ENCODE peak calls at places on chromosomes 13 and 19, in five cellular contexts. U is hepatic stellate cell; C is Daoy; T is naive thymus-derived CD8-positive, alpha-beta T cell; L is activated gamma-delta T cell treated with Interleukin-2 at 50 U/mL for 16 hours. D is an unnamed sample.

GRCh38 chr13:58884810-58885209 is 1253.3 kb downstream of the PCDH17 start:
- DNase-seq in T (no peak), L (no peak), U (no peak), C (no peak), D (no peak)

GRCh38 chr13:32669030-32669646 is 82.9 kb downstream of the PDS5B start:
- DNase-seq in U (peak), C (peak), T (peak), L (peak), D (peak)

GRCh38 chr13:93304868-93305613 is 78.4 kb downstream of the GPC6 start:
- DNase-seq in U (no peak), L (no peak), T (no peak), C (no peak), D (no peak)

GRCh38 chr13:39788097-39788496 is 132.6 kb downstream of the COG6 start:
- DNase-seq in L (no peak), C (no peak), T (no peak), U (no peak), D (no peak)

GRCh38 chr19:10009269-10009665 is 1.0 kb downstream of the COL5A3 start:
- DNase-seq in C (peak), L (peak), T (peak), U (peak), D (no peak)

GRCh38 chr13:44004881-44005280 is 125.2 kb downstream of the LACC1 start:
- DNase-seq in L (no peak), C (peak), U (peak), T (no peak), D (peak)

GRCh38 chr13:48236528-48237353 is 3.7 kb downstream of the ITM2B start:
- DNase-seq in L (no peak), U (no peak), T (peak), C (no peak), D (peak)

GRCh38 chr13:109383683-109384082 is 402.7 kb downstream of the IRS2 start:
- DNase-seq in L (no peak), U (peak), T (no peak), C (peak), D (no peak)

GRCh38 chr13:113065406-113066141 is 40.0 kb upstream of the F7 start:
- DNase-seq in L (no peak), U (no peak), T (no peak), C (peak), D (no peak)

GRCh38 chr13:94858856-94859811 is 146.8 kb upstream of the SOX21 start:
- DNase-seq in U (no peak), C (no peak), L (no peak), T (no peak), D (no peak)

GRCh38 chr13:26605845-26606244 is 48.4 kb downstream of the WASF3 start:
- DNase-seq in L (no peak), C (no peak), U (no peak), T (no peak), D (no peak)

GRCh38 chr13:43804461-43805070 is 17.8 kb upstream of the ENOX1 start:
- DNase-seq in L (no peak), U (peak), C (peak), T (peak), D (peak)

GRCh38 chr19:48569814-48570213 is 17.8 kb downstream of the SULT2B1 start:
- DNase-seq in T (no peak), U (no peak), C (peak), L (no peak), D (no peak)

GRCh38 chr19:17681505-17682125 is 6.5 kb downstream of the UNC13A start:
- DNase-seq in T (peak), C (peak), U (peak), L (peak), D (peak)